ENCODE peak calls at places on chromosomes 5 and 9, in six cellular contexts. P, C, G, O, H and Q are unnamed samples. For H3K4me1 and H4K20me1, the result is how much of the 10 kb centered on the place peaks cover.

GRCh38 chr5:150498501-150498900 is 9.4 kb upstream of the NDST1 start:
- DNase-seq in P (no peak), C (peak), G (peak), O (peak), H (no peak), Q (no peak)

GRCh38 chr9:16705121-16705604 is 165.3 kb downstream of the BNC2 start:
- DNase-seq in P (peak), C (peak), G (peak), O (peak), H (no peak), Q (peak)

GRCh38 chr5:38079625-38080402 is 178.5 kb upstream of the EGFLAM start:
- DNase-seq in P (no peak), C (no peak), G (no peak), O (no peak), H (no peak), Q (no peak)

GRCh38 chr5:66344544-66344943 is 200.4 kb downstream of the SREK1 start:
- DNase-seq in P (no peak), C (no peak), G (no peak), O (no peak), H (no peak), Q (no peak)

GRCh38 chr5:176788931-176789872 is 21.2 kb upstream of the UNC5A start:
- DNase-seq in P (no peak), C (no peak), G (peak), O (no peak), H (no peak), Q (no peak)

GRCh38 chr5:88826959-88827585 is 55.9 kb downstream of the MEF2C start:
- DNase-seq in P (peak), C (peak), G (no peak), O (no peak), H (peak), Q (peak)

GRCh38 chr5:15620501-15620900 is 120.5 kb downstream of the FBXL7 start:
- DNase-seq in P (no peak), C (no peak), G (no peak), O (no peak), H (no peak), Q (no peak)

GRCh38 chr5:16552666-16553343 is 64.0 kb downstream of the RETREG1 start:
- DNase-seq in P (peak), C (peak), G (peak), O (peak), H (peak), Q (peak)

GRCh38 chr5:30804739-30805313 is 388.7 kb upstream of the CDH6 start:
- DNase-seq in P (peak), C (peak), G (peak), O (no peak), H (no peak), Q (no peak)

GRCh38 chr5:87136096-87136495 is 131.6 kb upstream of the RASA1 start:
- DNase-seq in P (no peak), C (no peak), G (no peak), O (no peak), H (no peak), Q (no peak)

GRCh38 chr5:163535290-163535689 is 29.9 kb downstream of the MAT2B start:
- DNase-seq in P (no peak), C (no peak), G (no peak), O (no peak), H (no peak), Q (no peak)

GRCh38 chr5:157689942-157690689 is 18.8 kb downstream of the C5orf52 start:
- DNase-seq in P (no peak), C (peak), G (no peak), O (no peak), H (no peak), Q (no peak)

GRCh38 chr9:694499-695154 is 146.9 kb upstream of the DMRT1 start:
- DNase-seq in P (peak), C (no peak), G (no peak), O (peak), H (no peak), Q (peak)

GRCh38 chr9:107637421-107638420 is 148.2 kb upstream of the KLF4 start:
- DNase-seq in P (peak), C (peak), G (peak), O (peak), H (no peak), Q (peak)

GRCh38 chr5:15483348-15484090 is 16.5 kb upstream of the FBXL7 start:
- DNase-seq in P (peak), C (no peak), G (peak), O (no peak), H (no peak), Q (no peak)

GRCh38 chr5:33631786-33632185 is 191.0 kb downstream of the TARS1 start:
- DNase-seq in P (no peak), C (no peak), G (no peak), O (no peak), H (no peak), Q (peak)

GRCh38 chr5:60287174-60287771 is 393.7 kb upstream of the PDE4D start:
- DNase-seq in P (peak), C (peak), G (peak), O (peak), H (peak), Q (peak)

GRCh38 chr9:72557549-72557948 is 36.1 kb downstream of the TMC1 start:
- DNase-seq in P (peak), C (no peak), G (no peak), O (peak), H (peak), Q (peak)

GRCh38 chr9:3331801-3332200 is 194.0 kb downstream of the RFX3 start:
- DNase-seq in P (peak), C (no peak), G (peak), O (no peak), H (peak), Q (no peak)

GRCh38 chr5:172949426-172949825 is 9.8 kb upstream of the RPL26L1 start:
- DNase-seq in P (no peak), C (no peak), G (no peak), O (no peak), H (no peak), Q (no peak)

GRCh38 chr9:2181794-2182193 is 166.6 kb downstream of the SMARCA2 start:
- DNase-seq in P (peak), C (peak), G (peak), O (peak), H (peak), Q (no peak)

GRCh38 chr5:65062684-65063083 is 294.0 kb downstream of the CWC27 start:
- DNase-seq in P (peak), C (no peak), G (no peak), O (no peak), H (no peak), Q (peak)

GRCh38 chr9:134046894-134047681 is 20.7 kb downstream of the BRD3 start:
- DNase-seq in P (no peak), C (no peak), G (no peak), O (no peak), H (no peak), Q (no peak)

GRCh38 chr9:79346350-79347020 is 225.3 kb upstream of the TLE4 start:
- DNase-seq in P (no peak), C (no peak), G (no peak), O (no peak), H (no peak), Q (no peak)

GRCh38 chr9:82934949-82935348 is 128.0 kb downstream of the RASEF start:
- DNase-seq in P (peak), C (no peak), G (peak), O (peak), H (no peak), Q (peak)

GRCh38 chr5:136191304-136192014 is 1.5 kb downstream of the SMIM32 start:
- DNase-seq in P (peak), C (peak), G (peak), O (no peak), H (no peak), Q (peak)

GRCh38 chr5:171678631-171679030 is 107.0 kb upstream of the SMIM23 start:
- DNase-seq in P (no peak), C (peak), G (no peak), O (no peak), H (no peak), Q (no peak)

GRCh38 chr9:130962418-130963316 is 23.6 kb upstream of the FIBCD1 start:
- DNase-seq in P (peak), C (no peak), G (no peak), O (peak), H (peak), Q (peak)
- H3K4me1 ChIP-seq in P (under half), C (under half), G (under half), O (under half), H (under half), Q (under half)

GRCh38 chr9:109113239-109113638 is 6.5 kb downstream of the TMEM245 start:
- DNase-seq in P (no peak), C (no peak), G (no peak), O (no peak), H (no peak), Q (no peak)
- H4K20me1 ChIP-seq in P (half or more), C (under half), G (half or more), O (under half), H (under half), Q (under half)

DNA sequence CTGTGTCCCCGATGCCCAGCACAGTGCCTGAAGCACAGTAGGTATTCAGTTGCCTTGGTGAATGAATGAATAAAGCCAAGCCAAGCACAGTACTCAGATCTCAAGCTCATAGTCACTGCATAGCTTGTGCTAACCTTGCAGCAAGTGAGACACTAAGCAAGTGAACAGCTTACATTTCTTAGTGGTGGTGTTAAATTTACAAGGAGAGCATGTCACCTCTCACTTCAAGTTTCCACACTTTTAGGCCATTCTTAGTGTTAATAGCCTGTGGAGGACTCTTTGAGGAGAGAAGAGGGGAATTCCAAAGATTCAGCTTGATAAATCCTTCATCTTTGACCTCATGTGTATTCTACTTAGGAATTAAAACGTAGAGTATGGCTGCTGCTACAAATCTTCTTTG is 104.7 kb downstream of the C9orf152 start:
- DNase-seq in P (no peak), C (no peak), G (no peak), O (no peak), H (no peak), Q (no peak)
- H3K4me1 ChIP-seq in P (under half), C (under half), G (under half), O (under half), H (under half), Q (under half)

GRCh38 chr9:26296910-26297309 is 595.7 kb downstream of the CAAP1 start:
- DNase-seq in P (no peak), C (no peak), G (no peak), O (no peak), H (no peak), Q (peak)
- H4K20me1 ChIP-seq in P (under half), C (under half), G (under half), O (under half), H (under half), Q (under half)

DNA sequence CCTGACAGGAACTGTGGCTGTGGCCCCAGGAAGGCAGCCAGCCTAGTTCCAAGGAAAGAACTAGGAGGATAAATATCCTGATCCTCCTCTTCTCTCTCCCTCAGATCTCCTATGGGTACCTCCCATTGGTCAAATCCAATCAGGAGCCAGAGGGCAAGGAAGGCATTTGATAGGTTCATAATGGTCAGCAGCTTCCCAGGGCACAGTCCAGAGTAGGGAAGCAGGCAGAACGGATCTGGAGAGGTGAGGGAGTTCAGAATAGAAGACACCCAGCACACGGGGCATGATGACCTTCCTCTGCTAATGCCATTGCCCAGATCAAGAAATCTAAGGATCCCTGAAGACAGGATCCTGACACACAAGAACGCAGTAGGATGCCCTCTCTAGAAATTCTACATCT is 8.6 kb downstream of the ABLIM3 start:
- DNase-seq in P (no peak), C (no peak), G (no peak), O (no peak), H (no peak), Q (no peak)
- H3K4me1 ChIP-seq in P (under half), C (under half), G (under half), O (half or more), H (under half), Q (under half)